ENCODE peak calls at places on chromosomes 11 and 22, in eight cellular contexts. K is choroid plexus epithelial cell; D is transverse colon; Q is sciatic nerve; Z is NCI-H2171 treated with DMSO at 0.1 percent for 48 hours; I is fibroblast of the conjunctiva; T is NCI-H510A treated with DMSO at 0.1 percent for 48 hours; S is activated CD8-positive, alpha-beta T cell treated with anti-CD3 and anti-CD28 coated beads, Interleukin-2, amount 10 ng/mL, durations not matched to agents 7 days and 5 days. F is an unnamed sample.

GRCh38 chr11:23370580-23371275 is 510.5 kb upstream of the CCDC179 start:
- DNase-seq in K (peak), D (no peak), Q (no peak), Z (no peak), I (no peak), T (no peak), S (no peak), F (no peak)

GRCh38 chr22:17057959-17058814 is 26.6 kb upstream of the IL17RA start:
- DNase-seq in K (peak), D (peak), Q (peak), Z (peak), I (peak), T (peak), S (peak), F (peak)

GRCh38 chr11:9861860-9862725 is 198.2 kb downstream of the SWAP70 start:
- DNase-seq in K (peak), D (peak), Q (peak), Z (peak), I (peak), T (peak), S (peak), F (no peak)

GRCh38 chr11:77660947-77661346 is 23.4 kb upstream of the CLNS1A start:
- DNase-seq in K (no peak), D (no peak), Q (no peak), Z (no peak), I (no peak), T (no peak), S (no peak), F (no peak)

GRCh38 chr11:58782066-58782465 is 50.3 kb upstream of the GLYAT start:
- DNase-seq in K (no peak), D (no peak), Q (no peak), Z (no peak), I (no peak), T (no peak), S (no peak), F (no peak)

GRCh38 chr11:133064152-133064877 is 468.0 kb downstream of the OPCML start:
- DNase-seq in K (peak), D (peak), Q (peak), Z (no peak), I (peak), T (peak), S (peak), F (peak)

GRCh38 chr11:65866524-65867283 is 5.9 kb downstream of the EFEMP2 start:
- DNase-seq in K (no peak), D (no peak), Q (no peak), Z (no peak), I (no peak), T (no peak), S (no peak), F (no peak)

GRCh38 chr11:15893080-15893492 is 463.3 kb downstream of the SOX6 start:
- DNase-seq in K (peak), D (no peak), Q (no peak), Z (no peak), I (no peak), T (no peak), S (no peak), F (no peak)

GRCh38 chr22:28799834-28800307 is 498 bp downstream of the XBP1 start:
- DNase-seq in K (peak), D (peak), Q (peak), Z (no peak), I (peak), T (no peak), S (peak), F (peak)

GRCh38 chr22:44057411-44057987 is 33.4 kb downstream of the PARVB start:
- DNase-seq in K (peak), D (peak), Q (no peak), Z (no peak), I (no peak), T (no peak), S (no peak), F (no peak)

GRCh38 chr22:46744581-46744980 is 6.5 kb upstream of the CERK start:
- DNase-seq in K (no peak), D (peak), Q (no peak), Z (no peak), I (no peak), T (no peak), S (no peak), F (no peak)

GRCh38 chr11:107017104-107017432 is 1.2 kb downstream of the GUCY1A2 start:
- DNase-seq in K (peak), D (no peak), Q (no peak), Z (no peak), I (no peak), T (no peak), S (no peak), F (no peak)

GRCh38 chr11:102367364-102367763 is 20.4 kb downstream of the BIRC2 start:
- DNase-seq in K (peak), D (no peak), Q (no peak), Z (peak), I (no peak), T (no peak), S (no peak), F (no peak)

GRCh38 chr11:57560146-57560545 is 7.3 kb downstream of the UBE2L6 start:
- DNase-seq in K (no peak), D (no peak), Q (no peak), Z (no peak), I (no peak), T (peak), S (no peak), F (no peak)

GRCh38 chr22:29988719-29989118 is 91.5 kb upstream of the HORMAD2 start:
- DNase-seq in K (peak), D (no peak), Q (no peak), Z (no peak), I (no peak), T (no peak), S (no peak), F (no peak)

GRCh38 chr22:42780070-42780540 is 59.4 kb upstream of the A4GALT start:
- DNase-seq in K (peak), D (peak), Q (no peak), Z (peak), I (peak), T (peak), S (peak), F (peak)

GRCh38 chr11:102172127-102172848 is 62.0 kb downstream of the YAP1 start:
- DNase-seq in K (peak), D (no peak), Q (no peak), Z (no peak), I (peak), T (no peak), S (no peak), F (no peak)

GRCh38 chr22:40224702-40225101 is 47.0 kb downstream of the TNRC6B start:
- DNase-seq in K (no peak), D (no peak), Q (no peak), Z (no peak), I (no peak), T (no peak), S (peak), F (no peak)

GRCh38 chr22:27583930-27584329 is 217.6 kb downstream of the MN1 start:
- DNase-seq in K (no peak), D (no peak), Q (no peak), Z (no peak), I (no peak), T (no peak), S (no peak), F (no peak)

GRCh38 chr11:6468712-6469495 is 4.8 kb downstream of the TRIM3 start:
- DNase-seq in K (peak), D (peak), Q (peak), Z (peak), I (peak), T (peak), S (no peak), F (peak)

GRCh38 chr11:128497057-128497957 is 90.1 kb downstream of the ETS1 start:
- DNase-seq in K (peak), D (no peak), Q (no peak), Z (no peak), I (peak), T (peak), S (no peak), F (no peak)

GRCh38 chr22:50600541-50600940 is at the start of gene MAPK8IP2:
- DNase-seq in K (no peak), D (no peak), Q (no peak), Z (peak), I (no peak), T (peak), S (no peak), F (no peak)

GRCh38 chr11:65662802-65663633 is at the start of gene RELA:
- DNase-seq in K (peak), D (peak), Q (peak), Z (peak), I (peak), T (peak), S (peak), F (peak)

GRCh38 chr11:67489203-67489859 is 6.5 kb downstream of the AIP start:
- DNase-seq in K (no peak), D (peak), Q (no peak), Z (no peak), I (no peak), T (no peak), S (no peak), F (no peak)

GRCh38 chr11:119751281-119752060 is 22.5 kb upstream of the NECTIN1 start:
- DNase-seq in K (no peak), D (no peak), Q (no peak), Z (no peak), I (no peak), T (no peak), S (no peak), F (no peak)

GRCh38 chr22:36552300-36552699 is 23.3 kb upstream of the EIF3D start:
- DNase-seq in K (no peak), D (no peak), Q (no peak), Z (peak), I (no peak), T (no peak), S (no peak), F (no peak)

GRCh38 chr11:33942954-33943353 is 51.1 kb upstream of the LMO2 start:
- DNase-seq in K (peak), D (no peak), Q (peak), Z (no peak), I (peak), T (no peak), S (no peak), F (no peak)

GRCh38 chr11:116427903-116428637 is 344.7 kb downstream of the BUD13 start:
- DNase-seq in K (no peak), D (no peak), Q (peak), Z (peak), I (no peak), T (no peak), S (no peak), F (no peak)

GRCh38 chr22:24424001-24424900 is 3.1 kb upstream of the ADORA2A start:
- DNase-seq in K (no peak), D (no peak), Q (no peak), Z (no peak), I (no peak), T (no peak), S (peak), F (no peak)

GRCh38 chr11:46178542-46178941 is 57.3 kb upstream of the PHF21A start:
- DNase-seq in K (no peak), D (no peak), Q (no peak), Z (no peak), I (no peak), T (no peak), S (no peak), F (no peak)

GRCh38 chr22:37009490-37009889 is 9.8 kb downstream of the TST start:
- DNase-seq in K (no peak), D (no peak), Q (no peak), Z (no peak), I (no peak), T (no peak), S (no peak), F (no peak)

GRCh38 chr22:22462813-22463567 is 45.6 kb downstream of the ZNF280B start:
- DNase-seq in K (peak), D (no peak), Q (no peak), Z (no peak), I (no peak), T (peak), S (no peak), F (no peak)

GRCh38 chr11:64960719-64961118 is 11.2 kb downstream of the MAJIN start:
- DNase-seq in K (no peak), D (no peak), Q (no peak), Z (no peak), I (no peak), T (no peak), S (no peak), F (no peak)

GRCh38 chr11:12540075-12540685 is 134.0 kb upstream of the TEAD1 start:
- DNase-seq in K (peak), D (no peak), Q (no peak), Z (no peak), I (no peak), T (no peak), S (no peak), F (no peak)

GRCh38 chr22:32987081-32987631 is 71.0 kb downstream of the SYN3 start:
- DNase-seq in K (no peak), D (no peak), Q (no peak), Z (peak), I (no peak), T (no peak), S (no peak), F (no peak)

GRCh38 chr11:287821-288327 is 1.1 kb upstream of the PGGHG start:
- DNase-seq in K (no peak), D (peak), Q (peak), Z (no peak), I (no peak), T (no peak), S (peak), F (no peak)

F was measured in progenitor cell of endocrine pancreas.